ENCODE peak calls at places on chromosomes 5 and 9, in eight cellular contexts. One of them, this sample, is unnamed. For H3K36me3, the result is how much of the 10 kb centered on the place peaks cover.

GRCh38 chr5:10567181-10567591 is 3.3 kb downstream of the ANKRD33B start:
- DNase-seq in transverse colon: no peak
- DNase-seq in mammary epithelial cell: no peak
- DNase-seq in lung: no peak
- DNase-seq in ovary: no peak
- DNase-seq in psoas muscle: peak
- DNase-seq in K562: no peak
- DNase-seq in pancreas: no peak
- DNase-seq in this sample: no peak

GRCh38 chr5:139638090-139638735 is 9.9 kb upstream of the CXXC5 start:
- DNase-seq in transverse colon: peak
- DNase-seq in mammary epithelial cell: no peak
- DNase-seq in lung: peak
- DNase-seq in ovary: peak
- DNase-seq in psoas muscle: peak
- DNase-seq in K562: peak
- DNase-seq in pancreas: peak
- DNase-seq in this sample: peak

GRCh38 chr9:6014668-6015270 is 655 bp downstream of the RANBP6 start:
- DNase-seq in transverse colon: no peak
- DNase-seq in mammary epithelial cell: peak
- DNase-seq in lung: no peak
- DNase-seq in ovary: no peak
- DNase-seq in psoas muscle: no peak
- DNase-seq in K562: peak
- DNase-seq in pancreas: no peak
- DNase-seq in this sample: no peak

GRCh38 chr5:67338416-67338815 is 141.8 kb upstream of the CD180 start:
- DNase-seq in transverse colon: no peak
- DNase-seq in mammary epithelial cell: no peak
- DNase-seq in lung: no peak
- DNase-seq in ovary: no peak
- DNase-seq in psoas muscle: no peak
- DNase-seq in K562: no peak
- DNase-seq in pancreas: no peak
- DNase-seq in this sample: no peak

GRCh38 chr5:172383231-172383802 is 71.0 kb downstream of the SH3PXD2B start:
- DNase-seq in transverse colon: peak
- DNase-seq in mammary epithelial cell: peak
- DNase-seq in lung: no peak
- DNase-seq in ovary: no peak
- DNase-seq in psoas muscle: no peak
- DNase-seq in K562: no peak
- DNase-seq in pancreas: no peak
- DNase-seq in this sample: no peak

GRCh38 chr5:58886315-58887207 is 303.7 kb downstream of the RAB3C start:
- DNase-seq in transverse colon: peak
- DNase-seq in mammary epithelial cell: peak
- DNase-seq in lung: peak
- DNase-seq in ovary: peak
- DNase-seq in psoas muscle: peak
- DNase-seq in K562: peak
- DNase-seq in pancreas: peak
- DNase-seq in this sample: peak

GRCh38 chr9:20240498-20240897 is 381.8 kb downstream of the MLLT3 start:
- DNase-seq in transverse colon: no peak
- DNase-seq in mammary epithelial cell: no peak
- DNase-seq in lung: no peak
- DNase-seq in ovary: no peak
- DNase-seq in psoas muscle: no peak
- DNase-seq in K562: no peak
- DNase-seq in pancreas: no peak
- DNase-seq in this sample: no peak

GRCh38 chr5:176542596-176543427 is 5.6 kb upstream of the RNF44 start:
- DNase-seq in transverse colon: no peak
- DNase-seq in mammary epithelial cell: no peak
- DNase-seq in lung: no peak
- DNase-seq in ovary: peak
- DNase-seq in psoas muscle: no peak
- DNase-seq in K562: peak
- DNase-seq in pancreas: no peak
- DNase-seq in this sample: peak

GRCh38 chr5:149371296-149371962 is 7.7 kb downstream of the IL17B start:
- DNase-seq in transverse colon: peak
- DNase-seq in mammary epithelial cell: peak
- DNase-seq in lung: peak
- DNase-seq in ovary: peak
- DNase-seq in psoas muscle: peak
- DNase-seq in K562: peak
- DNase-seq in pancreas: peak
- DNase-seq in this sample: no peak

GRCh38 chr5:130836729-130837660 is 328.1 kb downstream of the HINT1 start:
- DNase-seq in transverse colon: no peak
- DNase-seq in mammary epithelial cell: peak
- DNase-seq in lung: no peak
- DNase-seq in ovary: no peak
- DNase-seq in psoas muscle: no peak
- DNase-seq in K562: peak
- DNase-seq in pancreas: no peak
- DNase-seq in this sample: peak

GRCh38 chr9:34197280-34197679 is 18.4 kb downstream of the UBAP1 start:
- DNase-seq in transverse colon: no peak
- DNase-seq in mammary epithelial cell: no peak
- DNase-seq in lung: no peak
- DNase-seq in ovary: no peak
- DNase-seq in psoas muscle: no peak
- DNase-seq in K562: no peak
- DNase-seq in pancreas: no peak
- DNase-seq in this sample: no peak

GRCh38 chr5:15320896-15321295 is 179.1 kb upstream of the FBXL7 start:
- DNase-seq in transverse colon: no peak
- DNase-seq in mammary epithelial cell: no peak
- DNase-seq in lung: no peak
- DNase-seq in ovary: no peak
- DNase-seq in psoas muscle: no peak
- DNase-seq in K562: no peak
- DNase-seq in pancreas: no peak
- DNase-seq in this sample: no peak

GRCh38 chr5:139893873-139894272 is 98.3 kb downstream of the PSD2 start:
- DNase-seq in transverse colon: no peak
- DNase-seq in mammary epithelial cell: no peak
- DNase-seq in lung: no peak
- DNase-seq in ovary: no peak
- DNase-seq in psoas muscle: no peak
- DNase-seq in K562: no peak
- DNase-seq in pancreas: no peak
- DNase-seq in this sample: no peak

DNA sequence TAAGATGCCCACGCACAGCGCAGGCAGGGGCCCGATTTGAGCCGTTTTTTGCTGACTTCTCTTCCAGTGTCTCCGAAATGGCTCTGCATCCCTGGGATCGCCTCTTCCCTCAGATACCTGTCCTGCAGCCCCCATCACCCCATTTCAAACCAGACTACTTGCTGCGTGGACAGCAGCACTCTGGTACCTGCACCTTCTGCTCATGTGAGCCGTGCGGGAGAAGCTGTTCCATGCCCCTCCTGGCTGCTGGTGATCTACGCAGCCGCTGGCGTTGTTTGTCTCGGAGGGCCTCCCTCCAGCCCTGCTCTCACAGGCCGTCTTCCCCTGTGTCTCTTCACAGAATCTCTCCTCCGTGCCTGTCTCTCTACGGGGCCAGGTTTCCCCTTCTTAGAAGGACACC is 13.4 kb downstream of the CEP72 start:
- DNase-seq in transverse colon: no peak
- DNase-seq in mammary epithelial cell: no peak
- DNase-seq in lung: no peak
- DNase-seq in ovary: no peak
- DNase-seq in psoas muscle: peak
- DNase-seq in K562: no peak
- DNase-seq in pancreas: peak
- DNase-seq in this sample: no peak
- H3K36me3 ChIP-seq in transverse colon: under half
- H3K36me3 ChIP-seq in mammary epithelial cell: under half
- H3K36me3 ChIP-seq in lung: under half
- H3K36me3 ChIP-seq in ovary: under half
- H3K36me3 ChIP-seq in psoas muscle: under half
- H3K36me3 ChIP-seq in K562: half or more
- H3K36me3 ChIP-seq in pancreas: under half
- H3K36me3 ChIP-seq in this sample: under half

GRCh38 chr5:31157719-31158118 is 35.8 kb upstream of the CDH6 start:
- DNase-seq in transverse colon: no peak
- DNase-seq in mammary epithelial cell: no peak
- DNase-seq in lung: no peak
- DNase-seq in ovary: no peak
- DNase-seq in psoas muscle: no peak
- DNase-seq in K562: no peak
- DNase-seq in pancreas: no peak
- DNase-seq in this sample: no peak

GRCh38 chr5:31158686-31159085 is 34.8 kb upstream of the CDH6 start:
- DNase-seq in transverse colon: no peak
- DNase-seq in mammary epithelial cell: no peak
- DNase-seq in lung: no peak
- DNase-seq in ovary: no peak
- DNase-seq in psoas muscle: no peak
- DNase-seq in K562: no peak
- DNase-seq in pancreas: no peak
- DNase-seq in this sample: no peak

GRCh38 chr5:31156761-31157160 is 36.7 kb upstream of the CDH6 start:
- DNase-seq in transverse colon: no peak
- DNase-seq in mammary epithelial cell: no peak
- DNase-seq in lung: no peak
- DNase-seq in ovary: no peak
- DNase-seq in psoas muscle: no peak
- DNase-seq in K562: no peak
- DNase-seq in pancreas: no peak
- DNase-seq in this sample: no peak

GRCh38 chr5:31165729-31166128 is 27.8 kb upstream of the CDH6 start:
- DNase-seq in transverse colon: no peak
- DNase-seq in mammary epithelial cell: no peak
- DNase-seq in lung: no peak
- DNase-seq in ovary: no peak
- DNase-seq in psoas muscle: no peak
- DNase-seq in K562: no peak
- DNase-seq in pancreas: no peak
- DNase-seq in this sample: no peak

GRCh38 chr5:31161772-31162171 is 31.7 kb upstream of the CDH6 start:
- DNase-seq in transverse colon: no peak
- DNase-seq in mammary epithelial cell: no peak
- DNase-seq in lung: no peak
- DNase-seq in ovary: no peak
- DNase-seq in psoas muscle: no peak
- DNase-seq in K562: no peak
- DNase-seq in pancreas: no peak
- DNase-seq in this sample: no peak
- H3K4me3 ChIP-seq in transverse colon: no peak
- H3K4me3 ChIP-seq in mammary epithelial cell: no peak
- H3K4me3 ChIP-seq in lung: no peak
- H3K4me3 ChIP-seq in ovary: no peak
- H3K4me3 ChIP-seq in psoas muscle: no peak
- H3K4me3 ChIP-seq in K562: no peak
- H3K4me3 ChIP-seq in pancreas: no peak
- H3K4me3 ChIP-seq in this sample: no peak

GRCh38 chr9:83601463-83601862 is 21.5 kb upstream of the IDNK start:
- DNase-seq in transverse colon: no peak
- DNase-seq in mammary epithelial cell: no peak
- DNase-seq in lung: no peak
- DNase-seq in ovary: no peak
- DNase-seq in psoas muscle: no peak
- DNase-seq in K562: no peak
- DNase-seq in pancreas: no peak
- DNase-seq in this sample: no peak
- TF ChIP-seq CTCF in transverse colon: no peak
- TF ChIP-seq CTCF in mammary epithelial cell: no peak
- TF ChIP-seq CTCF in lung: no peak
- TF ChIP-seq CTCF in ovary: no peak
- TF ChIP-seq CTCF in psoas muscle: no peak
- TF ChIP-seq CTCF in K562: no peak
- TF ChIP-seq CTCF in pancreas: no peak
- TF ChIP-seq CTCF in this sample: no peak

GRCh38 chr5:138467711-138468132 is 2.4 kb downstream of the EGR1 start:
- DNase-seq in transverse colon: peak
- DNase-seq in mammary epithelial cell: no peak
- DNase-seq in lung: no peak
- DNase-seq in ovary: no peak
- DNase-seq in psoas muscle: no peak
- DNase-seq in K562: no peak
- DNase-seq in pancreas: no peak
- DNase-seq in this sample: no peak

GRCh38 chr5:138468133-138468965 is 3.1 kb downstream of the EGR1 start:
- DNase-seq in transverse colon: no peak
- DNase-seq in mammary epithelial cell: no peak
- DNase-seq in lung: no peak
- DNase-seq in ovary: no peak
- DNase-seq in psoas muscle: no peak
- DNase-seq in K562: no peak
- DNase-seq in pancreas: no peak
- DNase-seq in this sample: no peak

GRCh38 chr5:138468966-138469539 is 3.8 kb downstream of the EGR1 start:
- DNase-seq in transverse colon: no peak
- DNase-seq in mammary epithelial cell: no peak
- DNase-seq in lung: no peak
- DNase-seq in ovary: no peak
- DNase-seq in psoas muscle: no peak
- DNase-seq in K562: no peak
- DNase-seq in pancreas: no peak
- DNase-seq in this sample: no peak

GRCh38 chr5:138470322-138471285 is 5.3 kb downstream of the EGR1 start:
- DNase-seq in transverse colon: peak
- DNase-seq in mammary epithelial cell: peak
- DNase-seq in lung: no peak
- DNase-seq in ovary: no peak
- DNase-seq in psoas muscle: no peak
- DNase-seq in K562: no peak
- DNase-seq in pancreas: no peak
- DNase-seq in this sample: no peak

DNA sequence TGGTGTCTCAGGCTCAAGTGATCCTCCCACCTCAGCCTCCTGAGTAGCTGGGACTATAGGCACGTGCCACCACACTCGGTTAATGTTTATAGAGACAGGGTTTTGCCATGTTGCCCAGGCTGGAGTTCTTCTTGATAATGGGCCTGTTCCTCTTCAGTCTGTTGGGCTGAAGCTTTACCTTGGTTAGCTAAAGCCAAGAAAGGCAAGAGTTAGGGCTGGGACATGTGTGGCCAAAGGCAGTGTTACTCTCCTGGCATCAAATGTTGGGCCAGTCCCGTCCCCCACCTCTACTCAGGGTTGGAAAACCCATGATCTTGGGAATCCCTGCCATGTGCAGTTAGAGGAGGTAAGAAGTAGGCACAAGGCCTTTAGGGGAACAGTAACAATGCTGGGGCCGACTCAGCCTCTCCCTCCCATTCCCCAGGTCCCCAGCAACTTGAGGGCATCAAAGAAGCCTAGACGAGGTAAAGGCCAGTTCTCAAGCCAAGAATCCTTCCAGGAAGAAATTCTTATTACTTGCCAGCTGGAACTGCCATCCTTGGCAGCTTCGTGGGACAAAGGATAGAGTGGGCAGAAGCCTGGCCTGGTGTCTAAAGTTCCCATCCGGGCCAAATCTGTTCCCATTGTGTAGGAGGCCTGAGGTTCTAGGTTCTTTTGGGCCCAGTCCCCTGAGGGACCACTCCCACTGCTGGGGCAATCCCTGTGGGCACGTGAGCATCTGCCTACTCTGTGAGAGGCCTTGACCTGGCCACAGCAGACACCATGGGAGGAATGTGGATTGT is 4.5 kb downstream of the EGR1 start:
- DNase-seq in transverse colon: peak
- DNase-seq in mammary epithelial cell: peak
- DNase-seq in lung: no peak
- DNase-seq in ovary: peak
- DNase-seq in psoas muscle: no peak
- DNase-seq in K562: peak
- DNase-seq in pancreas: no peak
- DNase-seq in this sample: no peak
- H3K36me3 ChIP-seq in transverse colon: under half
- H3K36me3 ChIP-seq in mammary epithelial cell: under half
- H3K36me3 ChIP-seq in lung: under half
- H3K36me3 ChIP-seq in ovary: under half
- H3K36me3 ChIP-seq in psoas muscle: under half
- H3K36me3 ChIP-seq in K562: under half
- H3K36me3 ChIP-seq in pancreas: under half
- H3K36me3 ChIP-seq in this sample: under half